ENCODE peak calls at places on chromosomes 3 and 15, in four cellular contexts. One of them, this sample, is unnamed.

GRCh38 chr15:35399901-35400300 is 146.1 kb downstream of the DPH6 start:
- DNase-seq in foreskin keratinocyte: no peak
- DNase-seq in esophagus muscularis mucosa: no peak
- DNase-seq in naive thymus-derived CD4-positive, alpha-beta T cell: no peak
- DNase-seq in this sample: no peak

GRCh38 chr3:8639585-8639984 is 5.0 kb downstream of the SSUH2 start:
- DNase-seq in naive thymus-derived CD4-positive, alpha-beta T cell: no peak
- DNase-seq in esophagus muscularis mucosa: no peak
- DNase-seq in foreskin keratinocyte: no peak
- DNase-seq in this sample: no peak

GRCh38 chr15:72836676-72837325 is 53.2 kb upstream of the ADPGK start:
- DNase-seq in foreskin keratinocyte: no peak
- DNase-seq in esophagus muscularis mucosa: no peak
- DNase-seq in naive thymus-derived CD4-positive, alpha-beta T cell: no peak
- DNase-seq in this sample: no peak

GRCh38 chr3:180762866-180763265 is 83.6 kb upstream of the CCDC39 start:
- DNase-seq in foreskin keratinocyte: peak; percentile 63
- DNase-seq in naive thymus-derived CD4-positive, alpha-beta T cell: no peak
- DNase-seq in esophagus muscularis mucosa: no peak
- DNase-seq in this sample: no peak

GRCh38 chr3:127135241-127136023 is 57.5 kb upstream of the PRR23E start:
- DNase-seq in esophagus muscularis mucosa: no peak
- DNase-seq in naive thymus-derived CD4-positive, alpha-beta T cell: no peak
- DNase-seq in foreskin keratinocyte: no peak
- DNase-seq in this sample: no peak

GRCh38 chr3:197376020-197376419 is 77.6 kb upstream of the DLG1 start:
- DNase-seq in naive thymus-derived CD4-positive, alpha-beta T cell: no peak
- DNase-seq in foreskin keratinocyte: peak; percentile 99
- DNase-seq in esophagus muscularis mucosa: no peak
- DNase-seq in this sample: no peak

GRCh38 chr3:111621535-111621934 is 26.4 kb upstream of the ZBED2 start:
- DNase-seq in foreskin keratinocyte: no peak
- DNase-seq in naive thymus-derived CD4-positive, alpha-beta T cell: no peak
- DNase-seq in esophagus muscularis mucosa: no peak
- DNase-seq in this sample: no peak

GRCh38 chr3:10505050-10505790 is at the start of gene ATP2B2:
- DNase-seq in naive thymus-derived CD4-positive, alpha-beta T cell: peak; percentile 12
- DNase-seq in foreskin keratinocyte: no peak
- DNase-seq in esophagus muscularis mucosa: no peak
- DNase-seq in this sample: no peak

GRCh38 chr15:90593469-90594158 is 63.9 kb downstream of the CRTC3 start:
- DNase-seq in foreskin keratinocyte: no peak
- DNase-seq in naive thymus-derived CD4-positive, alpha-beta T cell: no peak
- DNase-seq in esophagus muscularis mucosa: no peak
- DNase-seq in this sample: no peak

GRCh38 chr3:174430986-174431385 is 428.1 kb upstream of the NAALADL2 start:
- DNase-seq in naive thymus-derived CD4-positive, alpha-beta T cell: no peak
- DNase-seq in foreskin keratinocyte: no peak
- DNase-seq in esophagus muscularis mucosa: no peak
- DNase-seq in this sample: no peak

GRCh38 chr3:188659444-188660100 is 505.6 kb downstream of the LPP start:
- DNase-seq in esophagus muscularis mucosa: no peak
- DNase-seq in naive thymus-derived CD4-positive, alpha-beta T cell: no peak
- DNase-seq in foreskin keratinocyte: no peak
- DNase-seq in this sample: no peak

GRCh38 chr3:25856902-25857518 is 67.1 kb downstream of the OXSM start:
- DNase-seq in foreskin keratinocyte: peak; percentile 24
- DNase-seq in esophagus muscularis mucosa: no peak
- DNase-seq in naive thymus-derived CD4-positive, alpha-beta T cell: peak; percentile 47
- DNase-seq in this sample: no peak

DNA sequence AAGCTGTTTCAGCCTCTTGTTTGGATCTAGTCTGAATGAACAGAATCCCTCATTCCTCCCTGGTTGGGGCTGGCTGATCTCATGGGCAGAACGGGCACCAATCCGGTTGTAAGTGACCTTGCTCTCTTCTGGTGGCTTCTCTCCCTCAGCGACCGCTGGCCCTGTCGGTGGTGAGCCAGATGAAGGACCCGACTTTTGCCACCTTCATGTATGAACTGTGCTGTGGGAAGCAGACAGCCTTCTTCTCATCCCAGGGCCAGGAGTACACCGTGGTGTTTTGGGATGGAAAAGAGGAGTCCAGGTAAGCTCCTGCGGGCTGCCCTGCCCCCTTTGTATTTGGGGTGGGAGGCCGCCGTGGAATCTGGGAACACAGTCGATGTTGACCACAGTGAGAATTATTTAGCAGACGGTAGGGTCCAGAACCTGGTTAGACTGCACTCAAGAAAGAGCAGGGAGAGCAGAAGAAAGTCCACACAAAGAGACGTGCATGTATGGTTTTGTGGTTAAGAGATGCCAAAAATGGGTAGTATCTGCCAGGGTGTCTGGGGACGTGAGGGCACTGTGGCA is 138.8 kb downstream of the LRRK1 start:
- DNase-seq in foreskin keratinocyte: no peak
- DNase-seq in naive thymus-derived CD4-positive, alpha-beta T cell: no peak
- DNase-seq in esophagus muscularis mucosa: peak; percentile 82
- DNase-seq in this sample: no peak
- H3K27ac ChIP-seq in foreskin keratinocyte: no peak overlapping the region
- H3K27ac ChIP-seq in naive thymus-derived CD4-positive, alpha-beta T cell: no peak overlapping the region
- H3K27ac ChIP-seq in esophagus muscularis mucosa: no peak overlapping the region
- H3K27ac ChIP-seq in this sample: no peak overlapping the region

DNA sequence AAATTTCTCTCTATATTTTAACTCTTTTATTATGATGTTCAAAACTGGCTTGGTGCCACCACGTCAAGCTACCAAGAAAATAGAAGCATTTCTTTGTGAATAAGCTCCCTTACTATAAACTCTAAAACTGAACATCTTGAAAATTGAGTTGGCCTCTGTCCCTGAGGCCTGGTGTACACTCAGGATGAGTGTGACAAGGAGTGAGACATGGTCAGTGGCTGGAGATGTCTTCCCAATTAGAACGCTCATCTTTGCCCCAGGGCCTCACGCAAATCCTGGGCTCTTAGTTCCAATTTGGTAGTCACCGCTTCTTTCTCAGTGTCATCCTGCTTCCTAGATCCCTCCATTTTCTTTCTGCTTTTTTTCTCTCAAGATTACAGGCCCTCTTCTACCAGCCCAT is 26.2 kb downstream of the SLC2A2 start:
- DNase-seq in naive thymus-derived CD4-positive, alpha-beta T cell: no peak
- DNase-seq in foreskin keratinocyte: no peak
- DNase-seq in esophagus muscularis mucosa: no peak
- DNase-seq in this sample: no peak
- H3K27ac ChIP-seq in naive thymus-derived CD4-positive, alpha-beta T cell: no peak overlapping the region
- H3K27ac ChIP-seq in foreskin keratinocyte: no peak overlapping the region
- H3K27ac ChIP-seq in esophagus muscularis mucosa: no peak overlapping the region
- H3K27ac ChIP-seq in this sample: no peak overlapping the region

GRCh38 chr3:99472385-99472784 is 166.0 kb upstream of the COL8A1 start:
- DNase-seq in esophagus muscularis mucosa: no peak
- DNase-seq in foreskin keratinocyte: no peak
- DNase-seq in naive thymus-derived CD4-positive, alpha-beta T cell: no peak
- DNase-seq in this sample: no peak
- H3K27ac ChIP-seq in esophagus muscularis mucosa: no peak overlapping the region
- H3K27ac ChIP-seq in foreskin keratinocyte: no peak overlapping the region
- H3K27ac ChIP-seq in naive thymus-derived CD4-positive, alpha-beta T cell: no peak overlapping the region
- H3K27ac ChIP-seq in this sample: no peak overlapping the region

DNA sequence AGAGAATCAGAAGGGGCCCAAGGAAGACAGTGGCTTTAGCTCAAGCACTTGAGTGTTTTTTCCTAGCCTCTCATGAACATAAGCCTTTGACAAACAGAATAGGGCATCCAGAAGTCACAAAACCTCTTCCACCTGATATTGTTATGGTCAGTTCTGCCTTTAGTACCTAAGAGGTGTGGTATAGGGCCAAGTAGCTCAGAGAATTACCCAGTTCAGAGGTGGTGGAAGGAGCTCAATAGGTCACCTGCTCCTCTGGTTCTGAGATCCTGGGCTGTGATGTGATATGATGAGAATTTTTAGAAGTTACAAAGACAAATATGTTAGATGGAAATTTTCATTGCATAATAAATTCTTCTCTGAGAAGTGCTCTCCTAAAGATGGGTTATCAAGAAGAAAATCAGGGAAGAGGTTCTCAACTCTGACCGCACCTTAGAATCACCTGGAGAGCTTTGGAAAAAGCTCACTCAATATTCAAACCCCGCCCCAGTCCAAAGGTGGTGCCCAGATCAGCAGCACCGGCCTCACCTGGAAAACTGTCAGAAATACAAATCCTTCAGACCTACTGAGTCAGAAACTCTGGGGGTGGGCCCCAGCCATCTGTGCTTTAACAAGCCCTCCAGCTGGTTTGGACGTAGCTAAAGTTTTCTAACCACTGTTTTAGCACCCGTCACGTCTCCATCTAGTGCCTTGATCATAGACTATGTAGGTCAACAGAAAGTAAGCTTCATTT is 101.3 kb downstream of the MYH15 start:
- DNase-seq in esophagus muscularis mucosa: peak; percentile 60
- DNase-seq in naive thymus-derived CD4-positive, alpha-beta T cell: no peak
- DNase-seq in foreskin keratinocyte: no peak
- DNase-seq in this sample: no peak
- H3K27ac ChIP-seq in esophagus muscularis mucosa: no peak overlapping the region
- H3K27ac ChIP-seq in naive thymus-derived CD4-positive, alpha-beta T cell: no peak overlapping the region
- H3K27ac ChIP-seq in foreskin keratinocyte: no peak overlapping the region
- H3K27ac ChIP-seq in this sample: no peak overlapping the region

GRCh38 chr3:58333206-58334012 is 717 bp downstream of the PXK start:
- DNase-seq in foreskin keratinocyte: no peak
- DNase-seq in esophagus muscularis mucosa: no peak
- DNase-seq in naive thymus-derived CD4-positive, alpha-beta T cell: peak; percentile 16
- DNase-seq in this sample: no peak
- H3K27ac ChIP-seq in foreskin keratinocyte: no peak overlapping the region
- H3K27ac ChIP-seq in esophagus muscularis mucosa: peak overlapping the region; percentile 79
- H3K27ac ChIP-seq in naive thymus-derived CD4-positive, alpha-beta T cell: peak overlapping the region; percentile 70
- H3K27ac ChIP-seq in this sample: peak overlapping the region; percentile 99

DNA sequence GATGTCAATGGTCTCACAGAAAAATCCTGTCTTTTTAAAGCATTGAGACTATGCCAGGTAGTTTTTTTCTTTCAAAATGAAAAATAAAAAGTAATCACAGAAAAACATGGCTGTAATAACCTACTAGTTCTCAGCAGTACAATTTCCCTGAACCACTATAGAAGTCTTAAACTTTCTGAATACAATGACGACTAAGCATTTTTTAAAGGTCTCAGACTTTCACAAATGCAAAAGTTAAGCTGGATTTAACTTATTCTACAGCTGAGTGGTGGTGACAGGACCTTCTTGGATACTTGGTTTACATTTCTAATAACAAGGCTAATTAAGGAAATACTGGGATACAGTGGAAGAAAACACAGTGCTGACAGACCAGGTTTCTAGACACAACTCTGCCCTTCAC is 81.8 kb downstream of the CBLB start:
- DNase-seq in foreskin keratinocyte: no peak
- DNase-seq in naive thymus-derived CD4-positive, alpha-beta T cell: no peak
- DNase-seq in esophagus muscularis mucosa: no peak
- DNase-seq in this sample: no peak
- H3K27ac ChIP-seq in foreskin keratinocyte: no peak overlapping the region
- H3K27ac ChIP-seq in naive thymus-derived CD4-positive, alpha-beta T cell: no peak overlapping the region
- H3K27ac ChIP-seq in esophagus muscularis mucosa: no peak overlapping the region
- H3K27ac ChIP-seq in this sample: no peak overlapping the region

DNA sequence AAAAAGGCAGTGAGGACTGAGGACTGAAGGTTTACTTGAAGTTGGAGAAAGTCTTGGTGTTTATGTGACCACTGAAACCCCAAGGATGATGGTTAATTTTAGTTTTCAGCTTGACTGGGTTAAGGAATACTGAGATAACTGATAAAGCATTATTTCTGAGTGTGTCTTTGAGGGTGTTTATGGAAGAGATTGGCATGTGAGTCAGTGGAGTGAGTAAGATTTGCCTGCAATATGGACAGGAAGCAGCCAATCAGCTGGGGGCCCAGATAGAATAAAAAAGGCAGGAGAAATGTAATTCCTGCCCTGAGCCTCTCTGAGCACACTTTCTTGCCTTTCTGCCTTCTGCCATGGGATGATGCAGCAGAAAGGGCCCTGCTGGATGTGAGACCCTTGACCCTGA is 92.4 kb downstream of the KBTBD8 start:
- DNase-seq in naive thymus-derived CD4-positive, alpha-beta T cell: no peak
- DNase-seq in foreskin keratinocyte: peak; percentile 70
- DNase-seq in esophagus muscularis mucosa: no peak
- DNase-seq in this sample: no peak
- H3K27ac ChIP-seq in naive thymus-derived CD4-positive, alpha-beta T cell: no peak overlapping the region
- H3K27ac ChIP-seq in foreskin keratinocyte: no peak overlapping the region
- H3K27ac ChIP-seq in esophagus muscularis mucosa: no peak overlapping the region
- H3K27ac ChIP-seq in this sample: no peak overlapping the region

DNA sequence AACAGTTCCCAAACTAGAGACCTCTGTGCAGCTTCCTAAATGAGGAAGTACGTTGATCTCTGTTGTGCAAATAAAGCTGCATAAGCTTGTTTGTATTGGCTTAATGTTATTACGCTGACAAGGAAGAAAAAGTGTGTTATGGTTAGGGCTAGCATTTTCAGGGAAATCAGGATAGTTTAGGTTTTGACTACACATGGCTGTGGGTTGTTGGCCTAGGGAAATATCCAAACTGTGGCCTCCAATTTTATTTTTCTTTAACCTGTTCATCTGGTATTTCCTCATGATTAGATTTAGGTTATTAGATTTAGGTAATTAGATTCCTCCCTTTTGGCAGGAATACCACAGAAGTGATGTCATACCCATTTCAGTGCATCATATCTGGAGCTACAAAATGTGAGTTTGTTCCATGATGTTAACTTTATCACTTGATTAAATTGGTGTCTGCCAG is 8.7 kb upstream of the MCCC1 start:
- DNase-seq in esophagus muscularis mucosa: no peak
- DNase-seq in foreskin keratinocyte: no peak
- DNase-seq in naive thymus-derived CD4-positive, alpha-beta T cell: no peak
- DNase-seq in this sample: no peak
- H3K27ac ChIP-seq in esophagus muscularis mucosa: no peak overlapping the region
- H3K27ac ChIP-seq in foreskin keratinocyte: no peak overlapping the region
- H3K27ac ChIP-seq in naive thymus-derived CD4-positive, alpha-beta T cell: no peak overlapping the region
- H3K27ac ChIP-seq in this sample: no peak overlapping the region